ENCODE peak calls at places on chromosomes 4 and X, in seven cellular contexts. One of them, this sample, is unnamed.

GRCh38 chrX:132810488-132810887 is 147.9 kb downstream of the HS6ST2 start:
- DNase-seq in stomach: no peak
- DNase-seq in endothelial cell: no peak
- DNase-seq in CD4-positive, alpha-beta T cell: no peak
- DNase-seq in HFF-Myc: no peak
- DNase-seq in upper lobe of right lung: no peak
- DNase-seq in neural crest cell: no peak
- DNase-seq in this sample: no peak

GRCh38 chr4:8269535-8270417 is at the start of gene HTRA3:
- DNase-seq in stomach: peak
- DNase-seq in endothelial cell: peak
- DNase-seq in CD4-positive, alpha-beta T cell: no peak
- DNase-seq in HFF-Myc: no peak
- DNase-seq in upper lobe of right lung: no peak
- DNase-seq in neural crest cell: peak
- DNase-seq in this sample: no peak

GRCh38 chr4:138410266-138410665 is 168.1 kb upstream of the SLC7A11 start:
- DNase-seq in stomach: no peak
- DNase-seq in endothelial cell: no peak
- DNase-seq in CD4-positive, alpha-beta T cell: no peak
- DNase-seq in HFF-Myc: no peak
- DNase-seq in upper lobe of right lung: no peak
- DNase-seq in neural crest cell: no peak
- DNase-seq in this sample: no peak

GRCh38 chr4:172760512-172760911 is 408.1 kb upstream of the GALNT7 start:
- DNase-seq in stomach: no peak
- DNase-seq in endothelial cell: no peak
- DNase-seq in CD4-positive, alpha-beta T cell: no peak
- DNase-seq in HFF-Myc: no peak
- DNase-seq in upper lobe of right lung: no peak
- DNase-seq in neural crest cell: no peak
- DNase-seq in this sample: no peak

GRCh38 chr4:52199574-52200338 is 148.7 kb downstream of the SPATA18 start:
- DNase-seq in stomach: no peak
- DNase-seq in endothelial cell: no peak
- DNase-seq in CD4-positive, alpha-beta T cell: no peak
- DNase-seq in HFF-Myc: peak
- DNase-seq in upper lobe of right lung: no peak
- DNase-seq in neural crest cell: no peak
- DNase-seq in this sample: no peak

GRCh38 chrX:20300822-20301221 is 34.1 kb upstream of the RPS6KA3 start:
- DNase-seq in stomach: no peak
- DNase-seq in endothelial cell: no peak
- DNase-seq in CD4-positive, alpha-beta T cell: no peak
- DNase-seq in HFF-Myc: no peak
- DNase-seq in upper lobe of right lung: no peak
- DNase-seq in neural crest cell: no peak
- DNase-seq in this sample: no peak

GRCh38 chr4:140158234-140159030 is 4.4 kb upstream of the MAML3 start:
- DNase-seq in stomach: peak
- DNase-seq in endothelial cell: no peak
- DNase-seq in CD4-positive, alpha-beta T cell: no peak
- DNase-seq in HFF-Myc: no peak
- DNase-seq in upper lobe of right lung: no peak
- DNase-seq in neural crest cell: no peak
- DNase-seq in this sample: no peak

GRCh38 chrX:148633509-148633908 is 133.1 kb downstream of the AFF2 start:
- DNase-seq in stomach: no peak
- DNase-seq in endothelial cell: no peak
- DNase-seq in CD4-positive, alpha-beta T cell: no peak
- DNase-seq in HFF-Myc: no peak
- DNase-seq in upper lobe of right lung: no peak
- DNase-seq in neural crest cell: no peak
- DNase-seq in this sample: no peak

GRCh38 chr4:96472103-96472867 is 632.4 kb downstream of the PDHA2 start:
- DNase-seq in stomach: no peak
- DNase-seq in endothelial cell: no peak
- DNase-seq in CD4-positive, alpha-beta T cell: no peak
- DNase-seq in HFF-Myc: no peak
- DNase-seq in upper lobe of right lung: no peak
- DNase-seq in neural crest cell: no peak
- DNase-seq in this sample: no peak

GRCh38 chr4:184826315-184827266 is 823 bp upstream of the ACSL1 start:
- DNase-seq in stomach: peak
- DNase-seq in endothelial cell: no peak
- DNase-seq in CD4-positive, alpha-beta T cell: peak
- DNase-seq in HFF-Myc: no peak
- DNase-seq in upper lobe of right lung: no peak
- DNase-seq in neural crest cell: no peak
- DNase-seq in this sample: no peak

GRCh38 chrX:23513121-23513520 is 154.2 kb upstream of the PRDX4 start:
- DNase-seq in stomach: no peak
- DNase-seq in endothelial cell: no peak
- DNase-seq in CD4-positive, alpha-beta T cell: no peak
- DNase-seq in HFF-Myc: no peak
- DNase-seq in upper lobe of right lung: no peak
- DNase-seq in neural crest cell: no peak
- DNase-seq in this sample: no peak

GRCh38 chrX:115547448-115547847 is 13.5 kb upstream of the PLS3 start:
- DNase-seq in stomach: no peak
- DNase-seq in endothelial cell: no peak
- DNase-seq in CD4-positive, alpha-beta T cell: no peak
- DNase-seq in HFF-Myc: no peak
- DNase-seq in upper lobe of right lung: no peak
- DNase-seq in neural crest cell: no peak
- DNase-seq in this sample: no peak
- TF ChIP-seq CTCF in stomach: no peak
- TF ChIP-seq CTCF in endothelial cell: no peak
- TF ChIP-seq CTCF in CD4-positive, alpha-beta T cell: no peak
- TF ChIP-seq CTCF in HFF-Myc: no peak
- TF ChIP-seq CTCF in upper lobe of right lung: no peak
- TF ChIP-seq CTCF in neural crest cell: peak
- TF ChIP-seq CTCF in this sample: peak

GRCh38 chr4:111605111-111605510 is 540.1 kb upstream of the FAM241A start:
- DNase-seq in stomach: no peak
- DNase-seq in endothelial cell: no peak
- DNase-seq in CD4-positive, alpha-beta T cell: no peak
- DNase-seq in HFF-Myc: no peak
- DNase-seq in upper lobe of right lung: no peak
- DNase-seq in neural crest cell: no peak
- DNase-seq in this sample: no peak

GRCh38 chr4:111601671-111602070 is 543.6 kb upstream of the FAM241A start:
- DNase-seq in stomach: no peak
- DNase-seq in endothelial cell: no peak
- DNase-seq in CD4-positive, alpha-beta T cell: no peak
- DNase-seq in HFF-Myc: no peak
- DNase-seq in upper lobe of right lung: no peak
- DNase-seq in neural crest cell: no peak
- DNase-seq in this sample: no peak

GRCh38 chr4:111602848-111603247 is 542.4 kb upstream of the FAM241A start:
- DNase-seq in stomach: no peak
- DNase-seq in endothelial cell: no peak
- DNase-seq in CD4-positive, alpha-beta T cell: no peak
- DNase-seq in HFF-Myc: peak
- DNase-seq in upper lobe of right lung: no peak
- DNase-seq in neural crest cell: no peak
- DNase-seq in this sample: no peak
- TF ChIP-seq CTCF in stomach: no peak
- TF ChIP-seq CTCF in endothelial cell: no peak
- TF ChIP-seq CTCF in CD4-positive, alpha-beta T cell: no peak
- TF ChIP-seq CTCF in HFF-Myc: peak
- TF ChIP-seq CTCF in upper lobe of right lung: no peak
- TF ChIP-seq CTCF in neural crest cell: no peak
- TF ChIP-seq CTCF in this sample: no peak

GRCh38 chr4:31125496-31125895 is 405.3 kb downstream of the PCDH7 start:
- DNase-seq in stomach: no peak
- DNase-seq in endothelial cell: no peak
- DNase-seq in CD4-positive, alpha-beta T cell: no peak
- DNase-seq in HFF-Myc: no peak
- DNase-seq in upper lobe of right lung: no peak
- DNase-seq in neural crest cell: no peak
- DNase-seq in this sample: no peak
- TF ChIP-seq CTCF in stomach: no peak
- TF ChIP-seq CTCF in endothelial cell: no peak
- TF ChIP-seq CTCF in CD4-positive, alpha-beta T cell: no peak
- TF ChIP-seq CTCF in HFF-Myc: no peak
- TF ChIP-seq CTCF in upper lobe of right lung: no peak
- TF ChIP-seq CTCF in neural crest cell: no peak
- TF ChIP-seq CTCF in this sample: no peak

GRCh38 chr4:2535386-2536192 is 858 bp upstream of the FAM193A start:
- DNase-seq in stomach: peak
- DNase-seq in endothelial cell: peak
- DNase-seq in CD4-positive, alpha-beta T cell: peak
- DNase-seq in HFF-Myc: no peak
- DNase-seq in upper lobe of right lung: peak
- DNase-seq in neural crest cell: peak
- DNase-seq in this sample: no peak
- TF ChIP-seq CTCF in stomach: no peak
- TF ChIP-seq CTCF in endothelial cell: no peak
- TF ChIP-seq CTCF in CD4-positive, alpha-beta T cell: no peak
- TF ChIP-seq CTCF in HFF-Myc: peak
- TF ChIP-seq CTCF in upper lobe of right lung: peak
- TF ChIP-seq CTCF in neural crest cell: peak
- TF ChIP-seq CTCF in this sample: no peak

GRCh38 chrX:10327651-10328050 is 170.9 kb downstream of the CLCN4 start:
- DNase-seq in stomach: no peak
- DNase-seq in endothelial cell: no peak
- DNase-seq in CD4-positive, alpha-beta T cell: no peak
- DNase-seq in HFF-Myc: no peak
- DNase-seq in upper lobe of right lung: no peak
- DNase-seq in neural crest cell: no peak
- DNase-seq in this sample: no peak

GRCh38 chrX:10326578-10326977 is 169.8 kb downstream of the CLCN4 start:
- DNase-seq in stomach: no peak
- DNase-seq in endothelial cell: no peak
- DNase-seq in CD4-positive, alpha-beta T cell: no peak
- DNase-seq in HFF-Myc: peak
- DNase-seq in upper lobe of right lung: no peak
- DNase-seq in neural crest cell: no peak
- DNase-seq in this sample: no peak

GRCh38 chrX:10325606-10326005 is 168.8 kb downstream of the CLCN4 start:
- DNase-seq in stomach: no peak
- DNase-seq in endothelial cell: no peak
- DNase-seq in CD4-positive, alpha-beta T cell: no peak
- DNase-seq in HFF-Myc: no peak
- DNase-seq in upper lobe of right lung: no peak
- DNase-seq in neural crest cell: no peak
- DNase-seq in this sample: no peak

GRCh38 chrX:10329984-10330383 is 173.2 kb downstream of the CLCN4 start:
- DNase-seq in stomach: no peak
- DNase-seq in endothelial cell: no peak
- DNase-seq in CD4-positive, alpha-beta T cell: no peak
- DNase-seq in HFF-Myc: no peak
- DNase-seq in upper lobe of right lung: no peak
- DNase-seq in neural crest cell: no peak
- DNase-seq in this sample: no peak
- TF ChIP-seq CTCF in stomach: no peak
- TF ChIP-seq CTCF in endothelial cell: no peak
- TF ChIP-seq CTCF in CD4-positive, alpha-beta T cell: no peak
- TF ChIP-seq CTCF in HFF-Myc: no peak
- TF ChIP-seq CTCF in upper lobe of right lung: no peak
- TF ChIP-seq CTCF in neural crest cell: no peak
- TF ChIP-seq CTCF in this sample: no peak

GRCh38 chrX:150575415-150575814 is 7.0 kb downstream of the MTM1 start:
- DNase-seq in stomach: no peak
- DNase-seq in endothelial cell: no peak
- DNase-seq in CD4-positive, alpha-beta T cell: peak
- DNase-seq in HFF-Myc: no peak
- DNase-seq in upper lobe of right lung: no peak
- DNase-seq in neural crest cell: no peak
- DNase-seq in this sample: no peak

GRCh38 chrX:150570512-150570911 is 2.1 kb downstream of the MTM1 start:
- DNase-seq in stomach: no peak
- DNase-seq in endothelial cell: no peak
- DNase-seq in CD4-positive, alpha-beta T cell: no peak
- DNase-seq in HFF-Myc: no peak
- DNase-seq in upper lobe of right lung: no peak
- DNase-seq in neural crest cell: no peak
- DNase-seq in this sample: no peak

GRCh38 chrX:150572206-150572605 is 3.8 kb downstream of the MTM1 start:
- DNase-seq in stomach: no peak
- DNase-seq in endothelial cell: no peak
- DNase-seq in CD4-positive, alpha-beta T cell: no peak
- DNase-seq in HFF-Myc: no peak
- DNase-seq in upper lobe of right lung: no peak
- DNase-seq in neural crest cell: no peak
- DNase-seq in this sample: no peak

GRCh38 chrX:150574824-150575409 is 6.5 kb downstream of the MTM1 start:
- DNase-seq in stomach: no peak
- DNase-seq in endothelial cell: no peak
- DNase-seq in CD4-positive, alpha-beta T cell: no peak
- DNase-seq in HFF-Myc: no peak
- DNase-seq in upper lobe of right lung: no peak
- DNase-seq in neural crest cell: no peak
- DNase-seq in this sample: no peak

DNA sequence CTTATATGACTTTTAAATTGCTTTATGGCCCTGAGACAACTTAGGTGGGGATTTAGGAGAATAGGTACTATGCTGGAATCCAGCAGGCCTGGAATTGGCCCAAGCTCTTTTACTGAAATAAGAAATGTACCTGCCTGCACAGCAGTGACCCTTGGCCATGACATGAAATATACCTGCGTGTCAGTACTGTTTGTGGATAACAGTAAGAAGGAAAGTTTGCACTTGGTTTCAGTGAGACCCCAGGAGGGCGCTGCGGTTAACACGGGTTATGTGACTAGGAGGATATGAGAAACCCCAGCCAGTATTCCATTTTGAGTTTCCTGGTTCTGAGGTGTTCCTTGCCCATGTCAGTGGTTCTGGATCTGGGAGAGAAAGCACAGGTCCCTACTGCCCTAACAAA is 5.3 kb downstream of the MTM1 start:
- DNase-seq in stomach: no peak
- DNase-seq in endothelial cell: no peak
- DNase-seq in CD4-positive, alpha-beta T cell: no peak
- DNase-seq in HFF-Myc: no peak
- DNase-seq in upper lobe of right lung: no peak
- DNase-seq in neural crest cell: no peak
- DNase-seq in this sample: no peak
- TF ChIP-seq CTCF in stomach: no peak
- TF ChIP-seq CTCF in endothelial cell: no peak
- TF ChIP-seq CTCF in CD4-positive, alpha-beta T cell: no peak
- TF ChIP-seq CTCF in HFF-Myc: no peak
- TF ChIP-seq CTCF in upper lobe of right lung: no peak
- TF ChIP-seq CTCF in neural crest cell: no peak
- TF ChIP-seq CTCF in this sample: no peak

GRCh38 chrX:77446029-77446585 is 1.1 kb upstream of the FGF16 start:
- DNase-seq in stomach: no peak
- DNase-seq in endothelial cell: peak
- DNase-seq in CD4-positive, alpha-beta T cell: no peak
- DNase-seq in HFF-Myc: no peak
- DNase-seq in upper lobe of right lung: peak
- DNase-seq in neural crest cell: no peak
- DNase-seq in this sample: no peak
- TF ChIP-seq CTCF in stomach: no peak
- TF ChIP-seq CTCF in endothelial cell: peak
- TF ChIP-seq CTCF in CD4-positive, alpha-beta T cell: no peak
- TF ChIP-seq CTCF in HFF-Myc: no peak
- TF ChIP-seq CTCF in upper lobe of right lung: peak
- TF ChIP-seq CTCF in neural crest cell: peak
- TF ChIP-seq CTCF in this sample: no peak